ENCODE peak calls at places on chromosomes 6 and 20, in eight cellular contexts. B is cardiac muscle cell, H is HL-60, J is left lung, T is OCI-LY7, V is fibroblast of pulmonary artery, O is fibroblast of lung, Q is stomach. Y is an unnamed sample.

GRCh38 chr6:55578537-55579363 is at the start of gene HMGCLL1:
- DNase-seq in Q (no peak), T (no peak), B (peak), J (peak), H (no peak), V (no peak), O (peak), Y (peak)

GRCh38 chr6:2581611-2582010 is 169.1 kb downstream of the MYLK4 start:
- DNase-seq in B (no peak), O (no peak), H (no peak), Q (no peak), T (no peak), V (no peak), J (no peak), Y (no peak)

GRCh38 chr20:39993737-39994136 is 695.3 kb downstream of the MAFB start:
- DNase-seq in T (no peak), O (no peak), B (peak), V (no peak), Q (no peak), J (no peak), H (no peak), Y (no peak)

GRCh38 chr20:63219866-63220521 is 4.1 kb upstream of the YTHDF1 start:
- DNase-seq in H (no peak), V (no peak), J (no peak), O (no peak), B (no peak), T (no peak), Q (no peak), Y (no peak)

GRCh38 chr6:82337688-82338257 is 25.8 kb upstream of the TPBG start:
- DNase-seq in T (no peak), J (no peak), H (no peak), B (no peak), Q (no peak), V (no peak), O (no peak), Y (no peak)

GRCh38 chr6:47034919-47035318 is 7.2 kb downstream of the ADGRF1 start:
- DNase-seq in J (no peak), T (no peak), V (peak), H (no peak), Q (no peak), B (peak), O (peak), Y (peak)

GRCh38 chr6:34132486-34133185 is 13.3 kb downstream of the GRM4 start:
- DNase-seq in B (peak), H (no peak), T (peak), Q (no peak), J (no peak), V (peak), O (peak), Y (peak)

GRCh38 chr6:138597336-138597735 is 98.0 kb upstream of the NHSL1 start:
- DNase-seq in J (no peak), O (peak), H (no peak), V (peak), T (no peak), B (no peak), Q (no peak), Y (no peak)

GRCh38 chr6:53361549-53362031 is 12.8 kb upstream of the ELOVL5 start:
- DNase-seq in H (no peak), J (peak), O (peak), Q (no peak), T (no peak), B (no peak), V (no peak), Y (no peak)

GRCh38 chr6:31092769-31093505 is 19.4 kb downstream of the C6orf15 start:
- DNase-seq in H (no peak), T (no peak), O (no peak), Q (no peak), V (peak), B (no peak), J (no peak), Y (no peak)

GRCh38 chr20:47740225-47741184 is 44.8 kb downstream of the SULF2 start:
- DNase-seq in T (no peak), J (peak), V (peak), H (no peak), O (no peak), B (no peak), Q (no peak), Y (no peak)

GRCh38 chr6:89404512-89404911 is 7.6 kb downstream of the RRAGD start:
- DNase-seq in Q (no peak), O (no peak), V (no peak), H (no peak), T (no peak), J (no peak), B (no peak), Y (no peak)

GRCh38 chr6:2780109-2780730 is 15.0 kb downstream of the WRNIP1 start:
- DNase-seq in J (no peak), V (no peak), T (no peak), H (no peak), Q (no peak), O (no peak), B (no peak), Y (no peak)

GRCh38 chr6:235763-236360 is 56.4 kb upstream of the DUSP22 start:
- DNase-seq in B (no peak), H (no peak), J (no peak), V (peak), T (peak), O (peak), Q (no peak), Y (no peak)

GRCh38 chr6:151339369-151339768 is 52.0 kb downstream of the ZBTB2 start:
- DNase-seq in H (no peak), Q (no peak), V (no peak), T (no peak), O (peak), B (no peak), J (no peak), Y (no peak)
- H3K4me3 ChIP-seq in H (no peak), Q (no peak), V (no peak), T (no peak), O (no peak), B (no peak), J (no peak), Y (no peak)

DNA sequence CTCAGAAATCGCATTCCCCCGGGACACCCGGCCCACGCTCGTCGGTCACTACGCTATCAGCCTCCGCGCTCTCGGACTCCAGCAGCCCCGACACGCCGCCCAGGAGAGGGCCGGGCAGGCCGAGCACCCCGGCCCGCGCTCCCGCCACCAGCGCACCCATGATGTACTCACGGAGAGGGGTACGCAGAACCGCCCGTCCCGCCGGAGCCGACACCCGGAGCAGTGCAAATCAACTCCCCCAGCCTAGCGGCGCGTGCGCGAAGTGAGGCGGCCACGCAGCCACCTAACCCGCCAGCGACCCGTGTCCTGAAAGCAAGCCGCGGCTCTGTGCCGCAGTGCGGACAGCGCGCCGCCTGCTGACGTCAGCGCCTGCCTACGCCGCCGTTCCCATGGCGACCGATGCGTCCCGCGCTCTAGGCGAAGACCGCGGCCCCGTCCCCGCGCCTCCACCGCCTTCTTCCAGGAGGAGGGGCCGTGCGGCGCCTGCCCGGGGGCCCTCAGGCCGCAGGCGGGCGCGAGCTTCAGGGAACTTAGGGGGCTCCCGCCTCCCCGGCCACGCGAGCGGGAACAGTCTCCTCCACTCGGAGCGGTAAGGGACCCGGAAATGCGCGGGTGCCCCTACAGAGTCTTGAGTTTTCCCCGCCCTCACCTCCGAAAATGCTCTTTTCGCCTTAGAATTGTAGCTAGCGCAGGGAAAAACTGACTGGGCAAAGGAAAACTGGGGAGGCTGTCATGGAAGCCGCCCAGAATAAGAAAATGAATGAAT is at the start of gene AHI1:
- DNase-seq in Q (peak), O (peak), V (peak), H (peak), T (peak), B (peak), J (peak), Y (peak)
- TF ChIP-seq CTCF in Q (no peak), O (no peak), V (no peak), H (no peak), T (peak), B (peak), J (peak), Y (no peak)

GRCh38 chr20:644692-645317 is 8.2 kb downstream of the SRXN1 start:
- DNase-seq in O (no peak), H (no peak), Q (no peak), J (no peak), T (no peak), B (no peak), V (no peak), Y (no peak)

GRCh38 chr20:645318-646106 is 7.5 kb downstream of the SRXN1 start:
- DNase-seq in Q (peak), V (peak), T (peak), J (peak), B (peak), O (peak), H (peak), Y (peak)

GRCh38 chr20:640674-641515 is 12.1 kb downstream of the SRXN1 start:
- DNase-seq in Q (no peak), T (no peak), J (no peak), O (no peak), B (no peak), V (no peak), H (no peak), Y (no peak)

GRCh38 chr20:641516-641913 is 11.5 kb downstream of the SRXN1 start:
- DNase-seq in T (no peak), B (no peak), J (no peak), O (no peak), H (no peak), V (no peak), Q (no peak), Y (no peak)

DNA sequence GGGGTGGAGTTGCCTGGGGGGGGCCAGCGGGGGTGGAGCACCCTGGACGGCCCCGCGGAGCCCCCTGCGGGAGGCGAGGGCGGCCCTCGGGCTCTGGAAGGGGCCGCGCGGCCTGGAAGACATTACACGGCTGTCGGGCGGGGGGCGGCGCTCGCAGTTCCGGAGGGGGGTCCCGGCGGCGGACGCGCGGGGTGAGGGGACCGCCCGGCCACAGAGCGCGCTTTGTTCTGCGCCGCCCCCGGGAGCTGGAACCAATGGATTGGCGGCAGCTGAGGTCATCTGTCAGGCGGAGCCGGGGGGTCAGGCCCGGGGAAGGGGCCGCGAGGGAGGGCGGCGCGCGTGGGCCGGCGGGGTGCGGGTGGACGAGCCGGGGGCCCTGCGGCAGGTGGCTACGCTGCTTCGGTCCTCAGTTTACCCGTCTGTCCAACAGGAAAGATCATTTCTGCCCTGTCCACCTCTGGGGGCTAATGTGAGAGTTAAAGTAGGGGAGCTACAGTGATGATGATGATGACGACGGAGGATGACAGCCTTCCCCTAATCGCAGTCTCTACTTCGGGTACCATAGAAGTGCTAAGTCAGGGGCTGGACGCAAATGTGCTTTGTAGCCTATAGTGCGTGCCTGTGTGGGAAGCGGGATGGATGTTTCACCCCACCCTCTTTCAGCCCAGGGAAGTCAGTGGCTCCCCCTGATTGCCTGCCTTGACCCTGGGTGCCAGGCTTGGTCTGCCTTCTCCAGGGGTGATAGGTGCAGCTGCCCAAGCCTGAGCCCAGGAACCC is 10.4 kb downstream of the SRXN1 start:
- DNase-seq in O (peak), V (no peak), T (no peak), J (no peak), B (no peak), Q (no peak), H (no peak), Y (no peak)
- H3K4me3 ChIP-seq in O (no peak), V (peak), T (no peak), J (no peak), B (no peak), Q (peak), H (no peak), Y (no peak)

GRCh38 chr20:49545572-49545971 is 22.4 kb downstream of the PTGIS start:
- DNase-seq in H (no peak), B (no peak), O (no peak), Q (no peak), V (no peak), T (peak), J (no peak), Y (no peak)
- TF ChIP-seq CTCF in H (peak), B (peak), O (no peak), Q (no peak), V (peak), T (peak), J (no peak), Y (no peak)

GRCh38 chr6:14857501-14857900 is 388.4 kb upstream of the JARID2 start:
- DNase-seq in V (no peak), O (no peak), Q (peak), H (no peak), J (peak), B (no peak), T (no peak), Y (no peak)
- H3K4me3 ChIP-seq in V (no peak), O (no peak), Q (no peak), H (no peak), J (peak), B (no peak), T (no peak), Y (no peak)

GRCh38 chr6:108200186-108200585 is 34.4 kb downstream of the NR2E1 start:
- DNase-seq in V (no peak), B (no peak), J (no peak), Q (no peak), O (no peak), T (no peak), H (no peak), Y (no peak)
- TF ChIP-seq CTCF in V (no peak), B (no peak), J (no peak), Q (no peak), O (no peak), T (no peak), H (no peak), Y (no peak)

DNA sequence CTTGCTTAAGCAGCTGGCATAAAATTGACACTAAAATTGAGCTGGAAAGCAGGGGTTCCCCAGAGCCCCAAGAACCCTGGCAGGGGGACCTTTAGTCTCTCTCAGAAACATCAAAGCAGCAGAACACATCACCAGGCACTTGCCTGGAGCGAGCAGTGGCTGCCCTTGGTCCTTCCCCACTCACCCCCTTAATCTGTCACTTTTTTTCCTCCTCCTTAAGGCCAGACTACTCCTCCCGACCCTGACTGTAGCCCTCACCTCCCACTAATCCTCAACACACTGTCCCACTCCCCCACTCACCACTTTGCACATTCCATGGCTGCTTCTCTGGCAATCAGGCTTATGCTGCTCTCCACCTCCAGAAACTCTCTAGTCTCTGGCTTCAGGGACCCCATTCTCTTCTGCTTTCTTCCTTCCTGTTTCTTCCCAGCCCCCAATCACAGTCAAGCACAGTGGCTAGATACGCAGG is 472 bp upstream of the ZKSCAN4 start:
- DNase-seq in V (no peak), O (no peak), Q (no peak), B (no peak), J (no peak), H (peak), T (peak), Y (no peak)
- H3K4me3 ChIP-seq in V (peak), O (peak), Q (peak), B (peak), J (peak), H (peak), T (peak), Y (peak)

GRCh38 chr6:95185874-95186273 is 391.5 kb upstream of the MANEA start:
- DNase-seq in V (no peak), H (no peak), Q (no peak), O (no peak), B (no peak), T (no peak), J (no peak), Y (no peak)
- TF ChIP-seq CTCF in V (no peak), H (no peak), Q (no peak), O (no peak), B (no peak), T (no peak), J (no peak), Y (no peak)

Y was measured in hepatocyte.